ENCODE peak calls at places on chromosome 3, in seven cellular contexts. I is H54, W is SJSA1, G is GF-D8, T is RWPE1, M is retinal pigment epithelial cell, F is NAMALWA. N is an unnamed sample.

GRCh38 chr3:41216422-41216821 is 17.1 kb downstream of the CTNNB1 start:
- DNase-seq in I (no peak), W (no peak), G (no peak), T (no peak), M (no peak), F (no peak), N (no peak)

GRCh38 chr3:155809181-155809580 is 3.1 kb upstream of the C3orf33 start:
- DNase-seq in I (no peak), W (no peak), G (no peak), T (no peak), M (no peak), F (no peak), N (no peak)

GRCh38 chr3:129625071-129625874 is 18.8 kb upstream of the PLXND1 start:
- DNase-seq in I (no peak), W (peak; percentile 30), G (no peak), T (no peak), M (no peak), F (no peak), N (no peak)

GRCh38 chr3:43296565-43296964 is 10.2 kb downstream of the SNRK start:
- DNase-seq in I (no peak), W (no peak), G (peak; percentile 87), T (no peak), M (no peak), F (peak; percentile 47), N (no peak)

GRCh38 chr3:112512320-112512719 is 13.0 kb upstream of the BTLA start:
- DNase-seq in I (no peak), W (no peak), G (no peak), T (no peak), M (no peak), F (no peak), N (no peak)

GRCh38 chr3:101900736-101901135 is 51.4 kb downstream of the NFKBIZ start:
- DNase-seq in I (no peak), W (no peak), G (no peak), T (no peak), M (no peak), F (no peak), N (no peak)

GRCh38 chr3:117695321-117695720 is 985.7 kb downstream of the TUSC7 start:
- DNase-seq in I (no peak), W (peak; percentile 23), G (no peak), T (no peak), M (no peak), F (no peak), N (no peak)

GRCh38 chr3:139312959-139313358 is 30.9 kb upstream of the MRPS22 start:
- DNase-seq in I (peak; percentile 61), W (no peak), G (no peak), T (peak; percentile 54), M (peak; percentile 32), F (no peak), N (no peak)

GRCh38 chr3:45546636-45547201 is 47.8 kb upstream of the LIMD1 start:
- DNase-seq in I (no peak), W (no peak), G (no peak), T (no peak), M (peak; percentile 88), F (peak; percentile 47), N (no peak)

GRCh38 chr3:158508481-158508880 is 62.5 kb upstream of the MLF1 start:
- DNase-seq in I (no peak), W (peak; percentile 74), G (no peak), T (no peak), M (no peak), F (no peak), N (no peak)

GRCh38 chr3:127722104-127722784 is 49.5 kb downstream of the ABTB1 start:
- DNase-seq in I (no peak), W (no peak), G (no peak), T (no peak), M (no peak), F (no peak), N (no peak)

GRCh38 chr3:94453864-94454263 is 391.0 kb downstream of the NSUN3 start:
- DNase-seq in I (no peak), W (no peak), G (no peak), T (no peak), M (no peak), F (no peak), N (no peak)

GRCh38 chr3:107740992-107741896 is 218.5 kb downstream of the BBX start:
- DNase-seq in I (no peak), W (peak; percentile 8), G (no peak), T (peak; percentile 14), M (no peak), F (peak; percentile 51), N (no peak)

GRCh38 chr3:24829632-24830229 is 335.1 kb upstream of the THRB start:
- DNase-seq in I (no peak), W (peak; percentile 2), G (no peak), T (no peak), M (no peak), F (no peak), N (no peak)

GRCh38 chr3:159080236-159080635 is 278.4 kb downstream of the MFSD1 start:
- DNase-seq in I (no peak), W (no peak), G (no peak), T (no peak), M (peak; percentile 2), F (no peak), N (no peak)

GRCh38 chr3:128001576-128001975 is 50.7 kb upstream of the SEC61A1 start:
- DNase-seq in I (no peak), W (no peak), G (no peak), T (no peak), M (no peak), F (no peak), N (no peak)

GRCh38 chr3:141052570-141053069 is 1.5 kb downstream of the SPSB4 start:
- DNase-seq in I (no peak), W (no peak), G (no peak), T (no peak), M (no peak), F (no peak), N (no peak)

GRCh38 chr3:110881069-110881468 is 190.5 kb upstream of the NECTIN3 start:
- DNase-seq in I (peak; percentile 23), W (no peak), G (no peak), T (peak; percentile 72), M (no peak), F (peak; percentile 36), N (no peak)

GRCh38 chr3:186057594-186057993 is 51.3 kb downstream of the ETV5 start:
- DNase-seq in I (peak; percentile 65), W (no peak), G (no peak), T (peak; percentile 28), M (peak; percentile 35), F (no peak), N (peak; percentile 10)

GRCh38 chr3:42846682-42847522 is 28.8 kb downstream of the CYP8B1 start:
- DNase-seq in I (no peak), W (no peak), G (peak; percentile 60), T (no peak), M (no peak), F (peak; percentile 25), N (no peak)

GRCh38 chr3:24135280-24135679 is 190.2 kb downstream of the NR1D2 start:
- DNase-seq in I (no peak), W (no peak), G (no peak), T (no peak), M (no peak), F (no peak), N (no peak)

GRCh38 chr3:44104668-44105321 is 136.9 kb upstream of the TOPAZ1 start:
- DNase-seq in I (peak; percentile 84), W (no peak), G (no peak), T (peak; percentile 93), M (peak; percentile 66), F (no peak), N (peak; percentile 13)

GRCh38 chr3:65837604-65838003 is 201.1 kb downstream of the MAGI1 start:
- DNase-seq in I (no peak), W (no peak), G (no peak), T (no peak), M (no peak), F (no peak), N (no peak)

GRCh38 chr3:78988324-78988723 is 779.5 kb downstream of the ROBO1 start:
- DNase-seq in I (no peak), W (no peak), G (no peak), T (peak; percentile 4), M (no peak), F (peak; percentile 5), N (no peak)

GRCh38 chr3:15510493-15510892 is 11.0 kb downstream of the COLQ start:
- DNase-seq in I (no peak), W (no peak), G (no peak), T (no peak), M (no peak), F (no peak), N (no peak)

GRCh38 chr3:33787328-33788009 is 11.0 kb upstream of the PDCD6IP start:
- DNase-seq in I (peak; percentile 24), W (peak; percentile 44), G (peak; percentile 25), T (peak; percentile 40), M (peak; percentile 27), F (peak; percentile 88), N (no peak)

GRCh38 chr3:128112406-128112968 is 11.1 kb downstream of the RUVBL1 start:
- DNase-seq in I (peak; percentile 64), W (peak; percentile 82), G (no peak), T (peak; percentile 80), M (peak; percentile 49), F (no peak), N (peak; percentile 60)

GRCh38 chr3:73259841-73260240 is 198.4 kb downstream of the EBLN2 start:
- DNase-seq in I (no peak), W (no peak), G (no peak), T (no peak), M (no peak), F (no peak), N (no peak)

N was measured in BJ.